ENCODE peak calls at places on chromosomes 12 and 14, in six cellular contexts. W is mucosa of descending colon, E is AG04450, C is NB4, D is foreskin fibroblast, X is Peyer's patch. A is an unnamed sample.

GRCh38 chr12:82972624-82973023 is 285.9 kb downstream of the TMTC2 start:
- DNase-seq in W (no peak), E (no peak), C (peak), D (no peak), X (no peak), A (no peak)

GRCh38 chr12:108722463-108722862 is 8.9 kb downstream of the CORO1C start:
- DNase-seq in W (no peak), E (no peak), C (no peak), D (no peak), X (no peak), A (no peak)

GRCh38 chr14:79967001-79967400 is 244.3 kb downstream of the DIO2 start:
- DNase-seq in W (no peak), E (no peak), C (no peak), D (peak), X (no peak), A (peak)

GRCh38 chr14:94648801-94649200 is 36.6 kb downstream of the SERPINA3 start:
- DNase-seq in W (no peak), E (no peak), C (no peak), D (no peak), X (no peak), A (no peak)

GRCh38 chr12:64631197-64631596 is 20.9 kb downstream of the RASSF3 start:
- DNase-seq in W (no peak), E (no peak), C (no peak), D (no peak), X (no peak), A (no peak)

GRCh38 chr12:40253936-40254335 is 29.1 kb downstream of the LRRK2 start:
- DNase-seq in W (no peak), E (no peak), C (no peak), D (peak), X (no peak), A (no peak)

GRCh38 chr12:95116773-95117172 is 43.4 kb upstream of the NR2C1 start:
- DNase-seq in W (no peak), E (no peak), C (no peak), D (no peak), X (no peak), A (no peak)

GRCh38 chr14:57988445-57988844 is 122.6 kb upstream of the SLC35F4 start:
- DNase-seq in W (no peak), E (no peak), C (no peak), D (no peak), X (no peak), A (no peak)

GRCh38 chr14:100400115-100400514 is 77.0 kb downstream of the SLC25A47 start:
- DNase-seq in W (peak), E (no peak), C (no peak), D (no peak), X (no peak), A (no peak)

GRCh38 chr12:124779161-124780141 is 84.2 kb downstream of the SCARB1 start:
- DNase-seq in W (no peak), E (no peak), C (no peak), D (no peak), X (no peak), A (no peak)

GRCh38 chr12:120479458-120479857 is 9.9 kb upstream of the SRSF9 start:
- DNase-seq in W (no peak), E (no peak), C (no peak), D (no peak), X (no peak), A (no peak)

GRCh38 chr12:102474438-102475064 is 5.8 kb downstream of the IGF1 start:
- DNase-seq in W (no peak), E (no peak), C (no peak), D (no peak), X (no peak), A (no peak)

GRCh38 chr14:100789460-100790417 is 36.2 kb upstream of the MEG3 start:
- DNase-seq in W (no peak), E (no peak), C (no peak), D (no peak), X (no peak), A (no peak)

GRCh38 chr14:44910826-44911225 is 50.9 kb downstream of the KLHL28 start:
- DNase-seq in W (no peak), E (no peak), C (no peak), D (no peak), X (no peak), A (no peak)

GRCh38 chr14:54652188-54652889 is 85.4 kb downstream of the SAMD4A start:
- DNase-seq in W (peak), E (peak), C (no peak), D (peak), X (peak), A (peak)

GRCh38 chr12:65699251-65699650 is 125.0 kb upstream of the HMGA2 start:
- DNase-seq in W (no peak), E (no peak), C (peak), D (peak), X (no peak), A (no peak)

GRCh38 chr14:85002846-85003245 is 527.1 kb upstream of the FLRT2 start:
- DNase-seq in W (no peak), E (no peak), C (no peak), D (no peak), X (no peak), A (no peak)

GRCh38 chr14:47264842-47265241 is 410.6 kb downstream of the MDGA2 start:
- DNase-seq in W (no peak), E (no peak), C (no peak), D (no peak), X (no peak), A (no peak)

GRCh38 chr12:97140355-97140754 is 233.3 kb downstream of the NEDD1 start:
- DNase-seq in W (no peak), E (no peak), C (peak), D (no peak), X (no peak), A (no peak)

GRCh38 chr12:29879606-29880308 is 96.0 kb upstream of the TMTC1 start:
- DNase-seq in W (no peak), E (no peak), C (no peak), D (no peak), X (no peak), A (no peak)

GRCh38 chr12:102369876-102370275 is 110.5 kb downstream of the IGF1 start:
- DNase-seq in W (no peak), E (no peak), C (no peak), D (no peak), X (no peak), A (no peak)

GRCh38 chr14:25049559-25050493 is at the start of gene STXBP6:
- DNase-seq in W (peak), E (no peak), C (peak), D (peak), X (no peak), A (no peak)

GRCh38 chr12:132513070-132513398 is 23.1 kb downstream of the FBRSL1 start:
- DNase-seq in W (no peak), E (peak), C (no peak), D (peak), X (no peak), A (no peak)

GRCh38 chr12:58583956-58584355 is 336.3 kb downstream of the LRIG3 start:
- DNase-seq in W (no peak), E (no peak), C (no peak), D (no peak), X (no peak), A (no peak)

GRCh38 chr12:111367661-111368221 is 1.2 kb downstream of the PHETA1 start:
- DNase-seq in W (peak), E (no peak), C (no peak), D (no peak), X (no peak), A (no peak)

GRCh38 chr12:108567388-108567787 is 5.0 kb downstream of the ISCU start:
- DNase-seq in W (no peak), E (no peak), C (no peak), D (no peak), X (no peak), A (no peak)

GRCh38 chr14:70601162-70601561 is 707 bp upstream of the MED6 start:
- DNase-seq in W (no peak), E (no peak), C (no peak), D (no peak), X (no peak), A (no peak)

GRCh38 chr14:41859336-41859735 is 252.7 kb downstream of the LRFN5 start:
- DNase-seq in W (no peak), E (no peak), C (peak), D (no peak), X (no peak), A (no peak)

GRCh38 chr14:55585854-55586253 is 5.8 kb downstream of the KTN1 start:
- DNase-seq in W (no peak), E (no peak), C (no peak), D (peak), X (no peak), A (no peak)

GRCh38 chr12:89333564-89334252 is 18.6 kb downstream of the DUSP6 start:
- DNase-seq in W (no peak), E (no peak), C (peak), D (no peak), X (no peak), A (no peak)

GRCh38 chr12:19954163-19954562 is 414.2 kb upstream of the PDE3A start:
- DNase-seq in W (no peak), E (no peak), C (no peak), D (no peak), X (no peak), A (no peak)

GRCh38 chr14:78310263-78310662 is 140.1 kb downstream of the NRXN3 start:
- DNase-seq in W (no peak), E (no peak), C (no peak), D (no peak), X (no peak), A (no peak)

GRCh38 chr12:2834581-2835491 is at the start of gene NRIP2:
- DNase-seq in W (no peak), E (no peak), C (no peak), D (peak), X (no peak), A (peak)

GRCh38 chr12:29589852-29590251 is 92.4 kb upstream of the OVCH1 start:
- DNase-seq in W (no peak), E (no peak), C (no peak), D (no peak), X (no peak), A (no peak)

GRCh38 chr12:67430708-67431335 is 161.7 kb downstream of the CAND1 start:
- DNase-seq in W (no peak), E (no peak), C (no peak), D (no peak), X (no peak), A (no peak)
- TF ChIP-seq CTCF in W (no peak), E (no peak), C (no peak), D (no peak), X (no peak), A (no peak)

GRCh38 chr12:106764738-106765137 is 9.7 kb upstream of the RIC8B start:
- DNase-seq in W (no peak), E (no peak), C (peak), D (no peak), X (no peak), A (no peak)

GRCh38 chr12:106758349-106758951 is 16.0 kb upstream of the RIC8B start:
- DNase-seq in W (peak), E (no peak), C (no peak), D (no peak), X (no peak), A (no peak)

GRCh38 chr12:106760184-106760531 is 14.3 kb upstream of the RIC8B start:
- DNase-seq in W (no peak), E (no peak), C (peak), D (no peak), X (peak), A (no peak)

GRCh38 chr12:106757623-106758348 is 16.7 kb upstream of the RIC8B start:
- DNase-seq in W (no peak), E (no peak), C (no peak), D (no peak), X (no peak), A (no peak)

GRCh38 chr12:106759526-106760183 is 14.8 kb upstream of the RIC8B start:
- DNase-seq in W (no peak), E (no peak), C (no peak), D (no peak), X (no peak), A (no peak)
- H3K4me3 ChIP-seq in W (no peak), E (no peak), C (peak), D (no peak), X (no peak), A (no peak)

GRCh38 chr12:52530905-52531304 is 10.7 kb upstream of the KRT5 start:
- DNase-seq in W (no peak), E (no peak), C (no peak), D (no peak), X (no peak), A (no peak)
- TF ChIP-seq CTCF in W (no peak), E (no peak), C (no peak), D (no peak), X (no peak), A (no peak)

DNA sequence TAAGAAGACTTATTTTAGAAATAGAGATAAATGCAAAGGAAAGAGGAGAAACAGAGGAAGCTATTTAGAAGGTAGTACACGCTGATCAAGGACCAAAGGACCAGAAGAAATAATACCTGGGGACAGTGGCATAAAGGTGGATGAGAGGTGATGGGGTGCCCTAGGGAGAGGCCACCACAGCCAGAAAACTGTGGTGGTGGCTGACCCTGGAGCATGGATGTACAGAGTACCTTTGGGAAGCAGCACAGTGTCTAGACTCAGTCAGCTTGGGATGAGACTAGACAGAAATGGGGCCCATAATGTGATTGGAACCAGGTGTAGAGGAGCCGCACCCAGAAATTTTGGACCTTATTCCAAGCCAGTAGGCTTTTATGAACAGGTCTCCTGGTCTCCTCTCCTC is 17.2 kb downstream of the RASSF8 start:
- DNase-seq in W (no peak), E (no peak), C (no peak), D (no peak), X (no peak), A (no peak)
- H3K4me3 ChIP-seq in W (no peak), E (no peak), C (no peak), D (no peak), X (no peak), A (no peak)

GRCh38 chr12:61654698-61655097 is 605.5 kb upstream of the USP15 start:
- DNase-seq in W (no peak), E (no peak), C (peak), D (no peak), X (no peak), A (no peak)
- TF ChIP-seq CTCF in W (no peak), E (no peak), C (peak), D (peak), X (no peak), A (no peak)